ENCODE peak calls at places on chromosomes 3 and 15, in four cellular contexts. C is endothelial cell of umbilical vein, V is heart right ventricle, U is upper lobe of right lung. B is an unnamed sample.

GRCh38 chr15:63198315-63198714 is 8.9 kb downstream of the RAB8B start:
- DNase-seq in C (no peak), V (no peak), U (no peak), B (no peak)

GRCh38 chr15:33064878-33065277 is 129.6 kb downstream of the FMN1 start:
- DNase-seq in C (no peak), V (no peak), U (no peak), B (peak)

GRCh38 chr15:50192926-50193595 is 11.1 kb downstream of the SLC27A2 start:
- DNase-seq in C (no peak), V (no peak), U (no peak), B (no peak)

GRCh38 chr3:151003024-151003771 is 30.7 kb upstream of the CLRN1 start:
- DNase-seq in C (no peak), V (no peak), U (no peak), B (no peak)

GRCh38 chr3:16448691-16449090 is 64.8 kb downstream of the RFTN1 start:
- DNase-seq in C (peak), V (peak), U (no peak), B (peak)

GRCh38 chr3:186722457-186722856 is 5.3 kb downstream of the KNG1 start:
- DNase-seq in C (no peak), V (no peak), U (no peak), B (no peak)

GRCh38 chr15:86915811-86916331 is 836.2 kb downstream of the AGBL1 start:
- DNase-seq in C (no peak), V (peak), U (no peak), B (peak)

GRCh38 chr3:124094496-124094895 is 102.6 kb upstream of the ROPN1 start:
- DNase-seq in C (no peak), V (no peak), U (no peak), B (no peak)

GRCh38 chr15:79479616-79480015 is 47.5 kb downstream of the MINAR1 start:
- DNase-seq in C (no peak), V (no peak), U (no peak), B (no peak)

GRCh38 chr15:90037510-90037860 is 36.4 kb downstream of the ZNF710 start:
- DNase-seq in C (peak), V (no peak), U (no peak), B (no peak)

GRCh38 chr3:98513136-98513535 is 9.6 kb downstream of the CLDND1 start:
- DNase-seq in C (no peak), V (no peak), U (no peak), B (peak)

GRCh38 chr3:24344784-24345439 is 149.7 kb downstream of the THRB start:
- DNase-seq in C (no peak), V (no peak), U (no peak), B (no peak)

GRCh38 chr3:169769287-169770181 is at the start of gene ACTRT3:
- DNase-seq in C (peak), V (peak), U (peak), B (no peak)

GRCh38 chr15:35991386-35991785 is 445.4 kb upstream of the DPH6 start:
- DNase-seq in C (no peak), V (no peak), U (no peak), B (no peak)

GRCh38 chr3:88301273-88302002 is 151.7 kb downstream of the C3orf38 start:
- DNase-seq in C (no peak), V (no peak), U (no peak), B (no peak)

GRCh38 chr15:26838742-26839460 is 28.0 kb upstream of the GABRA5 start:
- DNase-seq in C (no peak), V (no peak), U (no peak), B (no peak)
- TF ChIP-seq CTCF in C (peak), V (peak), U (peak), B (peak)

DNA sequence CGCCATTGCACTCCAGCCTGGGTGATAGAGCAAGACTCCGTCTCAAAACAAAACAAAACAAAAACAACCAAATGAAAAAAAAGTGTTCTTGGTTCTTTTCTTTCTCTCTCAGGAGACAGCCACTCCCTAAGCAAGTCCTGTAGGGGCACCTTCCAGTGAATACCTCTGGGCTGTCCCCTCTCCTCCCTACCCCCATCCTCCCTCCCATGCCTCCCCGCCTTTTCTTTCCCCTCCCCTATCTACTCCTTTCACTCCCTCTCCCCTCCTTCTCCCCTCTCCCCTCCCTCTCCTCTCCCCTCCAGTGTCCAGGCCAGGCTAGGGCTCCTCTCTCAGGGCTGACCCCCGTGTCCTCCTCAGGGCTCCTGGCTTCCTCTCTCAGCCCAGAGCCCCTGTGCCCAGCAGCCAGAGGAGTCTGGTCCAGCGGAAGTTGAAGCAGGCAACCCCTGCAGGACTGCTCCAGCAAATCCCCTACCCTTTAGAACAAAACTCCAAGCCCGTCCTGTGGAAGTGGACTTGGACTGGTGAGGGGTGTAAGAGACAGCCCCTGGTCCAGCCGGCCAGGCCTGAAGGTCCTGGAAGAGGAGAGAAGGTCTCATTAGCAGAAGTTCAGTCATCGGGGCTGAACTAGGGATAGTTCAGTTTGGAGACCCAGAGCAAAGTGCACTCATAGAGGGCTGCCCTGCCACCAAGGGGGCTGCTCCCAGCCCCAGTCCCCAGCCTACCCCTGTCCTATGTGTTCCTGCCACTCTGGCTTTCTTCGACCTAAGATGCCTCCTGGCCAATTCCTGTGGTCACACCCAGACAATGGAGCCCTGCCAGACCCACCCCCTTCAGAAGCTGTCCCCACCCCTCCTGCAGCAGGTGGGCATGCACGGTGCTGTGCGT is 79.8 kb upstream of the IQSEC1 start:
- DNase-seq in C (no peak), V (no peak), U (peak), B (no peak)
- H3K4me3 ChIP-seq in C (no peak), V (no peak), U (no peak), B (no peak)

GRCh38 chr3:196985954-196986885 is 17.6 kb upstream of the PIGZ start:
- DNase-seq in C (no peak), V (no peak), U (peak), B (no peak)
- TF ChIP-seq CTCF in C (no peak), V (no peak), U (no peak), B (no peak)

GRCh38 chr3:142886938-142887337 is 1.9 kb downstream of the PCOLCE2 start:
- DNase-seq in C (no peak), V (no peak), U (no peak), B (peak)

GRCh38 chr3:142888484-142889262 is at the start of gene PCOLCE2:
- DNase-seq in C (peak), V (no peak), U (peak), B (no peak)

GRCh38 chr3:142888099-142888483 is 792 bp downstream of the PCOLCE2 start:
- DNase-seq in C (peak), V (peak), U (no peak), B (no peak)

GRCh38 chr3:142890592-142890991 is 1.7 kb upstream of the PCOLCE2 start:
- DNase-seq in C (no peak), V (no peak), U (no peak), B (peak)

GRCh38 chr3:142889263-142890014 is 556 bp upstream of the PCOLCE2 start:
- DNase-seq in C (peak), V (no peak), U (no peak), B (no peak)
- H3K4me3 ChIP-seq in C (peak), V (peak), U (peak), B (peak)

GRCh38 chr3:194272221-194272620 is 78.9 kb downstream of the CPN2 start:
- DNase-seq in C (no peak), V (no peak), U (peak), B (no peak)

GRCh38 chr3:194272861-194273266 is 78.3 kb downstream of the CPN2 start:
- DNase-seq in C (no peak), V (no peak), U (peak), B (no peak)

GRCh38 chr3:194274424-194275085 is 76.6 kb downstream of the CPN2 start:
- DNase-seq in C (peak), V (no peak), U (peak), B (no peak)

GRCh38 chr3:194275231-194275671 is 75.9 kb downstream of the CPN2 start:
- DNase-seq in C (peak), V (no peak), U (peak), B (no peak)

DNA sequence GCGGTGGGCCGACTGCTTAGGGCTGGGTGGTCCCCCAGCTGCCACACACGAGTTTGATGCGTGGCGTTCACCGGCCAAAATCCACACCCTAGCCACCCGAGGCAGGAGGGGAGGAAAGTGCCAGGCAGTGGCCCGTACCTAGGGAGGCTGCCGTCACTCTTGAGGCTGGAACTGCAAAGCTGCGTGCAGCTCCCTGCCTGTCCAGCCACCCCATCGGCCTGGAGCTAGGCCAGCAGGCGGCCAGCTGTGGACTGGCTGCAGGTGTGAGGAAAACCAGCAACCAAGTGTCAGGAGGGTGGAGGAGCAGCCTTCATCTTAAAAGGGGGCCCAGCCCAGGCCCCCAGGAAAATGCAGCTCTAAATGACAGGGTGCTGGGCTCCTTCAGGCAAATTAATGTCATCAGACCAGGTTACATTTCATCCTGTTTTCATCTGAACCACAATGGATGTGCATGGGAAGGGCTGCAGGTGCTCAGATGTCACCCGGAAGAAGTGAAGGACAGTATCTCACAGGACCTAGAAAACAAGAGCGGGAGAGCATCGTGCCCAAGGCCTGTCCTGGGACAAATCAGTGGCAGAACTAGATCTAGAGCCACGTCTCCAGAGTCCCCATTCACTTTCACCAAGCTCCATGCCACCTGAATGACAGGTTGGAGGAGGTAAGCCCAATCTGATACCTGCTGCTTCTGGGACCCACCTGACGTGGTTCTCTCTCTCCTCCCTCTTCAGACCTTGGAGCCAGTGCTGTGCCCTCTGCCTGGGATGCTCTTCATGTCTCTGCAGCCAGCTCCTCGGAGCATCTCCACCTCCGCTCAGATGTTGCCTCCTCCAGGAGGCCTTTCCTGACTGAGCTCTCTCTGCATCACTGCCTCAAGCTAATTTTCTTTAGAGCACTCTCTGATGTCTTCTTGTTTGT is 77.5 kb downstream of the CPN2 start:
- DNase-seq in C (no peak), V (no peak), U (peak), B (no peak)
- TF ChIP-seq CTCF in C (no peak), V (no peak), U (no peak), B (no peak)

B was measured in AG09309.